ENCODE peak calls at places on chromosomes 13 and 19, in five cellular contexts. W, G, H, U and X are unnamed samples. For H3K4me1, the result is how much of the 10 kb centered on the place peaks cover.

GRCh38 chr19:38095411-38096308 is 128.4 kb downstream of the DPF1 start:
- DNase-seq in U (peak), W (peak), G (peak), H (peak), X (peak)

GRCh38 chr13:106484084-106484754 is 51.2 kb downstream of the EFNB2 start:
- DNase-seq in W (no peak), H (no peak), U (no peak), G (no peak), X (no peak)

GRCh38 chr13:111967572-111968201 is 99.3 kb upstream of the SOX1 start:
- DNase-seq in W (no peak), H (no peak), G (no peak), U (no peak), X (no peak)

GRCh38 chr13:74465279-74465678 is 331.1 kb upstream of the KLF12 start:
- DNase-seq in U (no peak), G (no peak), H (no peak), W (no peak), X (no peak)

GRCh38 chr19:6744381-6745288 is 5.2 kb downstream of the TRIP10 start:
- DNase-seq in G (peak), H (peak), W (peak), U (peak), X (peak)

GRCh38 chr19:10604460-10604980 is 17.4 kb upstream of the AP1M2 start:
- DNase-seq in U (peak), W (peak), H (no peak), G (no peak), X (peak)

GRCh38 chr13:111202745-111203144 is 87.6 kb downstream of the ARHGEF7 start:
- DNase-seq in U (peak), G (no peak), H (no peak), W (no peak), X (peak)

GRCh38 chr19:57664269-57665127 is 4.2 kb upstream of the ZSCAN4 start:
- DNase-seq in G (no peak), H (peak), W (peak), U (no peak), X (peak)

GRCh38 chr13:98796191-98796590 is 43.7 kb upstream of the SLC15A1 start:
- DNase-seq in W (no peak), U (no peak), H (no peak), G (no peak), X (no peak)

GRCh38 chr19:18650468-18651001 is 13.7 kb downstream of the KLHL26 start:
- DNase-seq in U (no peak), G (peak), H (peak), W (peak), X (peak)

GRCh38 chr13:36475468-36475867 is 43.2 kb downstream of the CCNA1 start:
- DNase-seq in G (no peak), W (no peak), H (no peak), U (no peak), X (no peak)

GRCh38 chr13:59873856-59874255 is 289.9 kb downstream of the DIAPH3 start:
- DNase-seq in U (no peak), G (no peak), W (no peak), H (no peak), X (no peak)

GRCh38 chr19:44002212-44002565 is 568 bp upstream of the ZNF230 start:
- DNase-seq in W (no peak), U (no peak), G (no peak), H (no peak), X (no peak)

GRCh38 chr13:104296301-104296700 is 1230.1 kb upstream of the SLC10A2 start:
- DNase-seq in U (no peak), H (no peak), G (no peak), W (no peak), X (no peak)

GRCh38 chr19:1278074-1278473 is 2.7 kb downstream of the FAM174C start:
- DNase-seq in U (no peak), G (no peak), H (no peak), W (no peak), X (no peak)

GRCh38 chr19:1275976-1276619 is 768 bp downstream of the FAM174C start:
- DNase-seq in G (no peak), U (no peak), W (no peak), H (no peak), X (no peak)

GRCh38 chr19:1275260-1275975 is at the start of gene FAM174C:
- DNase-seq in G (peak), W (peak), H (peak), U (peak), X (peak)

GRCh38 chr19:1277061-1277460 is 1.7 kb downstream of the FAM174C start:
- DNase-seq in W (no peak), H (no peak), G (no peak), U (no peak), X (no peak)

GRCh38 chr19:1276620-1277007 is 1.3 kb downstream of the FAM174C start:
- DNase-seq in U (peak), G (no peak), W (no peak), H (no peak), X (no peak)
- H3K4me1 ChIP-seq in U (under half), G (under half), W (under half), H (under half), X (under half)

GRCh38 chr19:21460686-21461085 is 44.7 kb upstream of the ZNF429 start:
- DNase-seq in W (no peak), U (no peak), H (no peak), G (no peak), X (no peak)
- TF ChIP-seq POLR2A in W (no peak), U (no peak), H (no peak), G (no peak), X (no peak)

GRCh38 chr19:47130589-47131168 is at the start of gene SAE1:
- DNase-seq in U (peak), W (peak), H (peak), G (peak), X (peak)
- TF ChIP-seq CTCF in U (peak), W (peak), H (peak), G (no peak), X (peak)

DNA sequence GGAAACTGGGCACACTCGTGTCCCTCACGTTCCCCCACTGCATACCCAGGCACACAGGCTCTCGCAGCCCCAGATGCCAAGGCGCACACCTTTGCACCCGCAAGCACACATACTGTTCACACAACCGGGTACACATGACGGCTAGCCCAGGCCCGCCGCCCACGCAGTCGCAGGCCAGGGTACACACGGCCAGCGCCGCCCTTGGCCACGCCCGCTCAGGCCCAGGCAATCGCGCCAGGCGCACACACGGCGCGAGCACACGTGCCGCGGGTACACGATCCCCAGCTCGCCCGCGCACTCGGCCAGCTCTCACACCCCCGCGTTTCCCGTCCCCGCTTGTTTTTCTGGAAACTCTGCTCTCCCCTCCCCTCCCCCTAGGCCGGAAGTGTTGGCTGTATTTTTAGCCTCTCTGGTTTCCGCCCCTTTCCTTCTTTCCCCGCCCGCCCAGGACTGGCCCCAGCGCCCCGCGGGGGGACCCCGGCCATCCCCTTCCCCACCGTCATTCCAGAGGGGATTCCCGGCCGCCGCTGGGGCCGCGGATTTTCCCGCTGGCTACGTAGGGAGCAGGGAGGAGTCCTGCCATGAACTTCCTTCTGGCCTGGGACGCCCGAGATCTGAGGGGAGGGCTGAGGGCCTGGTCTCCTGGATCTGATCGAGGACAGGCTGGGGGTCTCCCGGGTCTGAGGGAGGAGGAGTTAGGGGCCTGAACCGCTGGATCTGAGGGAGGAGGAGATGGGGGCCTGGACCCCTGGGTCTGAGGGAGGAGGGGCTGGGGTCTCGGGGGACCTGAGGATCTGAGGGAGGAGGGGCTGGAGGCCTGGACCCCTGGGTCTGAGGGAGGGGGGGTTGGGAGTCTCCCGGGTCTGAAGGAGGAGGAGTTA is 4.0 kb upstream of the ZFP36 start:
- DNase-seq in U (peak), H (peak), W (peak), G (peak), X (peak)
- H3K4me1 ChIP-seq in U (under half), H (under half), W (under half), G (under half), X (under half)

DNA sequence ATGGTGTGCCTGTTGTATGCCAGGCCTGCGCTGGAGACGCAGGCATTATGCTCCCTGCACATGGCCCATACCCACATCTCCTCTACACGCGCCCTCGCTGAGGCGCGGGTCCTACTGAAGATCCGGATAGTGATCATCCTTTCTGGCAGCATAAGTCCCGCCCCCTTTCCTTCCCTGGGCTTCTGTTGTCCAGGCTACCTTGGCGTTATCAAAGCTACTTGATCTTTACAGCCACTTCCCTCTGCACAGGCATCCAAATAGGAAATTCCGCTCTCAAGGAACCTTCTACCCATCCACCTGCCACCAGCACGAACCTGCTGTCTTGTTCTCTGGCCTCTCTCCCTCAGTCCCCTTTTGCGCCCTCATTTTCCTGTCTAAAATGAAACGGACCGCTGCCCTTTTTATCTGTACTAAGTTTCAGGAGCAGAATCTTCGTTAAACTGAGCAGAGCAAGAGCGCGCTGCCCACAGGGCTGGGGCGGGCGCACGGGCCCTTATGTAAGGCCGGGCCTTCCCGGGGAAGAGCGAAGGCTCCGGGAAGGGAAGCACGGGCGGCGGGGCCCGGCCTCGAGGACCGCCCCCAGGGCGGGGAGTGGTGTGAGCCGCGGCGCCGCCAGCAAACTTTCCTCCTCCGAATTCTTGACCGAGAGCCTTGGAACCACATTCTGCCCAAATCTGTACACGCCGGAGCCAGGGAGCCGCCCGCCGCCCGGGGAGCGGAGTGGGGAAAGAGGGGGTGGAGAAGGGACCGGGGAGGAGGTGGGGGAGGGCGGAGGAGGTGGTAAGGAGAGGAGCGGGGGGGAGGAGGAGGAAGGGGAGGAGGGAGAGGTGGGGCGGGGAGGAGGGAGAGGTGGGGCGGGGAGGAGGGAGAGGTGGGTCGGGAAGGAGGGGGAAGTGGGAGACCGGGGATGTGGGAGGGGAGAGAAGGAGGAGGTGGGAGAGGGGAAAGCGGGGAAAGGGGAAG is 919 bp upstream of the UBE2L5 start:
- DNase-seq in W (peak), H (peak), U (peak), G (peak), X (peak)
- TF ChIP-seq POLR2A in W (peak), H (no peak), U (peak), G (peak), X (peak)

DNA sequence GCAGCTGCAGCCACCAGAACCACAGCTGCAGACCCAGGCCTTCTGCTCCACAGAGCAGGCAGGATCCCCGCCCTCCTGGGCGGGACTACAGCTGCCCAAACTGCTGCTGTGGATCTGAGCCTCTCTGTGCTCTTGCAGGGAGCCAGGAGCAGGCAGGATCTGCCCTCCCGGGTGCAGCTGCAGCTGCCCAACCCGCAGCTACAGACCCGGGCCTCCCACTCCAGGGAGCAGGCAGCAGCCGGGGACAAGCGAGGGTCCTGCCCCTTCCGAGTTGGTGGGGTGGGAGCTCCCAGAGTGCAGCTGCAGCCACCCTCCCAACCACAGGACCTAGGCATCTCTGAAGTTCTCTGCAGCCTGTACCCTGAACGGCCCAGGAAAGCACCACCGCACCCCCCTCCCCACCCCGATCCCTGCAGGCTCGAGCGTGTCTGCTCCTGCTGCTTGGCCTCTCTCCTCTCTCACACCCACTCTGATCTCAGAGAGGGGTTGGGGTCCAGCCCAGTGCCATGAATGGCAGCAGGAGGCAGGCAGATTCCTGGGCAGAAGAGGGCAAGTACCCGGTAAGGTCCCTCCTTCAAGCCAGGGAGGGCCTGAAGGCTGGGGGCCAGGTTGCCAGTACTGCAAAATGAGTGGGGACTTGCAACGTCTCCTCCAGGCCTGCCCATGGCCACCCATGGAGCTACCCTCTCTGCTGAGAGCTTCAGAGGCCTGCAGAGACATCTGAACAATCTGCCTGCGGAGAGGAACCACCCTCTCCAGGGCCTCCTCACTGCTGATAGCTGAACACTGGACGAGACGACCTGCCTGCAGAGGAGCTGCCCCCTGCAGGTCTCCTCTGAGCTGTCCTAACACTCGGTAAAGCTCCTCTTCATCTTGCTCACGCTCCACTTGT is 16.4 kb upstream of the EMP3 start:
- DNase-seq in U (no peak), G (no peak), W (no peak), H (peak), X (no peak)
- TF ChIP-seq CTCF in U (no peak), G (no peak), W (no peak), H (no peak), X (no peak)